ENCODE peak calls at places on chromosomes 12 and 14, in nine cellular contexts. One of them, this sample, is unnamed.

GRCh38 chr12:21527451-21528180 is 1.5 kb downstream of the SPX start:
- DNase-seq in iPS DF 6.9: no peak
- DNase-seq in ovary: peak; percentile 37
- DNase-seq in CD8-positive, alpha-beta memory T cell: peak; percentile 47
- DNase-seq in AG04449: no peak
- DNase-seq in astrocyte: peak; percentile 35
- DNase-seq in BJ: no peak
- DNase-seq in mesenchymal stem cell: peak; percentile 62
- DNase-seq in PC-3: peak; percentile 48
- DNase-seq in this sample: no peak

GRCh38 chr12:94230357-94230905 is 82.1 kb downstream of the PLXNC1 start:
- DNase-seq in astrocyte: no peak
- DNase-seq in iPS DF 6.9: no peak
- DNase-seq in ovary: no peak
- DNase-seq in AG04449: no peak
- DNase-seq in CD8-positive, alpha-beta memory T cell: no peak
- DNase-seq in BJ: no peak
- DNase-seq in PC-3: no peak
- DNase-seq in mesenchymal stem cell: peak; percentile 49
- DNase-seq in this sample: no peak

GRCh38 chr12:10189653-10190052 is 10.8 kb downstream of the TMEM52B start:
- DNase-seq in mesenchymal stem cell: peak; percentile 60
- DNase-seq in PC-3: peak; percentile 66
- DNase-seq in CD8-positive, alpha-beta memory T cell: no peak
- DNase-seq in AG04449: no peak
- DNase-seq in astrocyte: peak; percentile 32
- DNase-seq in BJ: no peak
- DNase-seq in iPS DF 6.9: no peak
- DNase-seq in ovary: peak; percentile 59
- DNase-seq in this sample: no peak

GRCh38 chr12:97404549-97404948 is 58.1 kb upstream of the RMST start:
- DNase-seq in mesenchymal stem cell: peak; percentile 24
- DNase-seq in BJ: no peak
- DNase-seq in ovary: no peak
- DNase-seq in CD8-positive, alpha-beta memory T cell: no peak
- DNase-seq in AG04449: no peak
- DNase-seq in astrocyte: peak; percentile 21
- DNase-seq in iPS DF 6.9: peak; percentile 60
- DNase-seq in PC-3: peak; percentile 64
- DNase-seq in this sample: no peak

GRCh38 chr12:70402597-70402996 is 36.5 kb downstream of the KCNMB4 start:
- DNase-seq in AG04449: no peak
- DNase-seq in PC-3: peak; percentile 11
- DNase-seq in iPS DF 6.9: no peak
- DNase-seq in mesenchymal stem cell: no peak
- DNase-seq in astrocyte: no peak
- DNase-seq in ovary: no peak
- DNase-seq in BJ: no peak
- DNase-seq in CD8-positive, alpha-beta memory T cell: no peak
- DNase-seq in this sample: no peak

GRCh38 chr12:121949643-121950397 is 31.4 kb downstream of the CFAP251 start:
- DNase-seq in BJ: no peak
- DNase-seq in CD8-positive, alpha-beta memory T cell: no peak
- DNase-seq in mesenchymal stem cell: peak; percentile 98
- DNase-seq in ovary: no peak
- DNase-seq in iPS DF 6.9: no peak
- DNase-seq in AG04449: peak; percentile 90
- DNase-seq in astrocyte: peak; percentile 95
- DNase-seq in PC-3: peak; percentile 57
- DNase-seq in this sample: no peak

GRCh38 chr14:69880851-69881250 is 1.6 kb downstream of the SMOC1 start:
- DNase-seq in mesenchymal stem cell: no peak
- DNase-seq in BJ: no peak
- DNase-seq in PC-3: no peak
- DNase-seq in astrocyte: no peak
- DNase-seq in iPS DF 6.9: no peak
- DNase-seq in AG04449: no peak
- DNase-seq in CD8-positive, alpha-beta memory T cell: no peak
- DNase-seq in ovary: no peak
- DNase-seq in this sample: no peak

GRCh38 chr12:27474344-27474743 is 27.8 kb downstream of the SMCO2 start:
- DNase-seq in BJ: peak; percentile 54
- DNase-seq in mesenchymal stem cell: peak; percentile 86
- DNase-seq in ovary: no peak
- DNase-seq in PC-3: peak; percentile 82
- DNase-seq in AG04449: peak; percentile 59
- DNase-seq in iPS DF 6.9: no peak
- DNase-seq in astrocyte: peak; percentile 88
- DNase-seq in CD8-positive, alpha-beta memory T cell: no peak
- DNase-seq in this sample: no peak

GRCh38 chr12:24724765-24725307 is 224.1 kb downstream of the BCAT1 start:
- DNase-seq in BJ: no peak
- DNase-seq in iPS DF 6.9: no peak
- DNase-seq in ovary: no peak
- DNase-seq in AG04449: no peak
- DNase-seq in mesenchymal stem cell: no peak
- DNase-seq in PC-3: no peak
- DNase-seq in astrocyte: no peak
- DNase-seq in CD8-positive, alpha-beta memory T cell: no peak
- DNase-seq in this sample: no peak

GRCh38 chr14:96091149-96091693 is 52.1 kb downstream of the C14orf132 start:
- DNase-seq in ovary: no peak
- DNase-seq in mesenchymal stem cell: no peak
- DNase-seq in PC-3: no peak
- DNase-seq in AG04449: no peak
- DNase-seq in CD8-positive, alpha-beta memory T cell: no peak
- DNase-seq in iPS DF 6.9: no peak
- DNase-seq in BJ: no peak
- DNase-seq in astrocyte: no peak
- DNase-seq in this sample: no peak
- H3K4me3 ChIP-seq in ovary: no peak overlapping the region
- H3K4me3 ChIP-seq in mesenchymal stem cell: no peak overlapping the region
- H3K4me3 ChIP-seq in PC-3: no peak overlapping the region
- H3K4me3 ChIP-seq in AG04449: no peak overlapping the region
- H3K4me3 ChIP-seq in CD8-positive, alpha-beta memory T cell: no peak overlapping the region
- H3K4me3 ChIP-seq in iPS DF 6.9: no peak overlapping the region
- H3K4me3 ChIP-seq in BJ: no peak overlapping the region
- H3K4me3 ChIP-seq in astrocyte: no peak overlapping the region
- H3K4me3 ChIP-seq in this sample: no peak overlapping the region

DNA sequence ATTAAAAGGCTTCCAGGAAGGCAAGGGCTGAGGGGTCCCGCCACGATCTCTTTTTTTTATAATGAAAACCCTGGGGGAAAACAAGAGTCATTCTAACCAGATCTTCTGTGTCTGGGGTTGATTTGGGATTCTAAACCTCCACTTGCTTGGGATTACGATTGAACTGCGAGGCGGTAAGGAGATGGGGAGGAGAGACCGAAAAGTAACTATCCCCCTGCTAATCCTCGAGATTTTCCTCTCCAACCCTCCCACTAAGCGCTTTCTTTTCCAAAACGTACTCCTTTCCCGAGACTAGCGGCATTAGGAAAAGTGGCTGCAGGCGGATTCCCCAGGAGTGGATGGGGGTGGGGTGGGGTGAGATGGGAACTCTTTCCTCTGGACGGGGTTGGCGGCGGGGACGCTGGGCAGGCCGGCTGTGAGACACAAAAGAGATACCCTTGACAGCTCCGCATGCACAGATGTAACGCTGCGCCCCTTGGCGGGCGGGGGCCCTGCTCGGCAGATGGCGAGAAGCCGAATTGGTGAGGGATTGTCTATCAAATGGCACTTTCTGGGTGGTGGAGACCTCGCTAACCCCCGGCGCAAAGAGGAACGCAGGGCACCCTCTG is 830 bp upstream of the SRRM4 start:
- DNase-seq in mesenchymal stem cell: no peak
- DNase-seq in iPS DF 6.9: no peak
- DNase-seq in astrocyte: no peak
- DNase-seq in AG04449: no peak
- DNase-seq in PC-3: no peak
- DNase-seq in CD8-positive, alpha-beta memory T cell: no peak
- DNase-seq in ovary: no peak
- DNase-seq in BJ: no peak
- DNase-seq in this sample: no peak
- H3K4me3 ChIP-seq in mesenchymal stem cell: no peak overlapping the region
- H3K4me3 ChIP-seq in iPS DF 6.9: peak overlapping the region; percentile 57
- H3K4me3 ChIP-seq in astrocyte: no peak overlapping the region
- H3K4me3 ChIP-seq in AG04449: no peak overlapping the region
- H3K4me3 ChIP-seq in PC-3: no peak overlapping the region
- H3K4me3 ChIP-seq in CD8-positive, alpha-beta memory T cell: no peak overlapping the region
- H3K4me3 ChIP-seq in ovary: no peak overlapping the region
- H3K4me3 ChIP-seq in BJ: no peak overlapping the region
- H3K4me3 ChIP-seq in this sample: peak overlapping the region; percentile 20

GRCh38 chr12:108800591-108800990 is 56.8 kb downstream of the SSH1 start:
- DNase-seq in mesenchymal stem cell: peak; percentile 26
- DNase-seq in iPS DF 6.9: no peak
- DNase-seq in BJ: no peak
- DNase-seq in ovary: no peak
- DNase-seq in AG04449: no peak
- DNase-seq in astrocyte: peak; percentile 60
- DNase-seq in CD8-positive, alpha-beta memory T cell: no peak
- DNase-seq in PC-3: no peak
- DNase-seq in this sample: no peak

GRCh38 chr12:108804361-108804949 is 52.9 kb downstream of the SSH1 start:
- DNase-seq in ovary: peak; percentile 89
- DNase-seq in PC-3: no peak
- DNase-seq in BJ: peak; percentile 80
- DNase-seq in CD8-positive, alpha-beta memory T cell: no peak
- DNase-seq in AG04449: peak; percentile 79
- DNase-seq in astrocyte: peak; percentile 92
- DNase-seq in iPS DF 6.9: no peak
- DNase-seq in mesenchymal stem cell: peak; percentile 95
- DNase-seq in this sample: peak; percentile 84

GRCh38 chr12:108803428-108804105 is 53.8 kb downstream of the SSH1 start:
- DNase-seq in iPS DF 6.9: peak; percentile 57
- DNase-seq in mesenchymal stem cell: peak; percentile 96
- DNase-seq in ovary: peak; percentile 62
- DNase-seq in AG04449: peak; percentile 83
- DNase-seq in BJ: peak; percentile 73
- DNase-seq in CD8-positive, alpha-beta memory T cell: peak; percentile 65
- DNase-seq in PC-3: peak; percentile 96
- DNase-seq in astrocyte: peak; percentile 86
- DNase-seq in this sample: peak; percentile 94

GRCh38 chr12:108801736-108802665 is 55.4 kb downstream of the SSH1 start:
- DNase-seq in mesenchymal stem cell: peak; percentile 92
- DNase-seq in ovary: peak; percentile 58
- DNase-seq in PC-3: peak; percentile 13
- DNase-seq in CD8-positive, alpha-beta memory T cell: no peak
- DNase-seq in iPS DF 6.9: peak; percentile 67
- DNase-seq in BJ: no peak
- DNase-seq in AG04449: no peak
- DNase-seq in astrocyte: peak; percentile 82
- DNase-seq in this sample: peak; percentile 84

DNA sequence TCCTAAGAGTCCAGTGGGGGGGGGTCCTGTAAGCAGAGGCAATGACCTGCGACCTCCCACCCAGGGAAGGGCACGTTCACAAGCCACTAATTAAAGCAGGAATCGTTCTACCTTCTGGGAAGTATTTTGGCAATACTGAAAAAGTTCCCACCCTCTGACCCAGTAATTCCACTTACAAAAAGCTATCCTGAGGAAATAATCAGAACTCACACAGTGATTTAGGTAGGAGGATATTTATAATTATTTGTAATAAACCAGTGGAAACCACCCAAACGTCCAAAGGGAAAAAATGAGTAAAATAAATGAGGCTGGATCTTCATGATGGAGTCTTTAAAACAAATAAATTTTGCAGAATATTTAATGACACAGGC is 54.7 kb downstream of the SSH1 start:
- DNase-seq in BJ: no peak
- DNase-seq in PC-3: no peak
- DNase-seq in CD8-positive, alpha-beta memory T cell: no peak
- DNase-seq in astrocyte: no peak
- DNase-seq in ovary: no peak
- DNase-seq in AG04449: no peak
- DNase-seq in mesenchymal stem cell: peak; percentile 67
- DNase-seq in iPS DF 6.9: no peak
- DNase-seq in this sample: no peak
- H3K4me3 ChIP-seq in BJ: no peak overlapping the region
- H3K4me3 ChIP-seq in PC-3: no peak overlapping the region
- H3K4me3 ChIP-seq in CD8-positive, alpha-beta memory T cell: no peak overlapping the region
- H3K4me3 ChIP-seq in astrocyte: no peak overlapping the region
- H3K4me3 ChIP-seq in ovary: no peak overlapping the region
- H3K4me3 ChIP-seq in AG04449: peak overlapping the region; percentile 39
- H3K4me3 ChIP-seq in mesenchymal stem cell: no peak overlapping the region
- H3K4me3 ChIP-seq in iPS DF 6.9: no peak overlapping the region
- H3K4me3 ChIP-seq in this sample: no peak overlapping the region

GRCh38 chr12:123151679-123152454 is 977 bp upstream of the PITPNM2 start:
- DNase-seq in BJ: no peak
- DNase-seq in AG04449: no peak
- DNase-seq in iPS DF 6.9: no peak
- DNase-seq in ovary: peak; percentile 53
- DNase-seq in mesenchymal stem cell: peak; percentile 75
- DNase-seq in CD8-positive, alpha-beta memory T cell: no peak
- DNase-seq in astrocyte: no peak
- DNase-seq in PC-3: no peak
- DNase-seq in this sample: no peak
- H3K4me3 ChIP-seq in BJ: peak overlapping the region; percentile 57
- H3K4me3 ChIP-seq in AG04449: peak overlapping the region; percentile 62
- H3K4me3 ChIP-seq in iPS DF 6.9: peak overlapping the region; percentile 52
- H3K4me3 ChIP-seq in ovary: peak overlapping the region; percentile 90
- H3K4me3 ChIP-seq in mesenchymal stem cell: peak overlapping the region; percentile 72
- H3K4me3 ChIP-seq in CD8-positive, alpha-beta memory T cell: peak overlapping the region; percentile 47
- H3K4me3 ChIP-seq in astrocyte: peak overlapping the region; percentile 63
- H3K4me3 ChIP-seq in PC-3: peak overlapping the region; percentile 80
- H3K4me3 ChIP-seq in this sample: peak overlapping the region; percentile 73

GRCh38 chr14:101282418-101282817 is 278.9 kb upstream of the DIO3 start:
- DNase-seq in iPS DF 6.9: no peak
- DNase-seq in BJ: no peak
- DNase-seq in AG04449: no peak
- DNase-seq in mesenchymal stem cell: no peak
- DNase-seq in PC-3: no peak
- DNase-seq in CD8-positive, alpha-beta memory T cell: no peak
- DNase-seq in ovary: no peak
- DNase-seq in astrocyte: no peak
- DNase-seq in this sample: no peak
- H3K4me3 ChIP-seq in iPS DF 6.9: no peak overlapping the region
- H3K4me3 ChIP-seq in BJ: no peak overlapping the region
- H3K4me3 ChIP-seq in AG04449: no peak overlapping the region
- H3K4me3 ChIP-seq in mesenchymal stem cell: no peak overlapping the region
- H3K4me3 ChIP-seq in PC-3: no peak overlapping the region
- H3K4me3 ChIP-seq in CD8-positive, alpha-beta memory T cell: no peak overlapping the region
- H3K4me3 ChIP-seq in ovary: no peak overlapping the region
- H3K4me3 ChIP-seq in astrocyte: no peak overlapping the region
- H3K4me3 ChIP-seq in this sample: no peak overlapping the region

GRCh38 chr12:40216516-40217288 is 8.1 kb upstream of the LRRK2 start:
- DNase-seq in astrocyte: no peak
- DNase-seq in AG04449: no peak
- DNase-seq in CD8-positive, alpha-beta memory T cell: no peak
- DNase-seq in PC-3: no peak
- DNase-seq in ovary: no peak
- DNase-seq in iPS DF 6.9: no peak
- DNase-seq in mesenchymal stem cell: peak; percentile 23
- DNase-seq in BJ: no peak
- DNase-seq in this sample: no peak
- H3K4me3 ChIP-seq in astrocyte: no peak overlapping the region
- H3K4me3 ChIP-seq in AG04449: no peak overlapping the region
- H3K4me3 ChIP-seq in CD8-positive, alpha-beta memory T cell: no peak overlapping the region
- H3K4me3 ChIP-seq in PC-3: no peak overlapping the region
- H3K4me3 ChIP-seq in ovary: no peak overlapping the region
- H3K4me3 ChIP-seq in iPS DF 6.9: no peak overlapping the region
- H3K4me3 ChIP-seq in mesenchymal stem cell: no peak overlapping the region
- H3K4me3 ChIP-seq in BJ: no peak overlapping the region
- H3K4me3 ChIP-seq in this sample: no peak overlapping the region

GRCh38 chr12:65653321-65653720 is 171.0 kb upstream of the HMGA2 start:
- DNase-seq in iPS DF 6.9: no peak
- DNase-seq in CD8-positive, alpha-beta memory T cell: no peak
- DNase-seq in mesenchymal stem cell: no peak
- DNase-seq in BJ: no peak
- DNase-seq in ovary: no peak
- DNase-seq in astrocyte: no peak
- DNase-seq in AG04449: no peak
- DNase-seq in PC-3: no peak
- DNase-seq in this sample: no peak
- H3K4me3 ChIP-seq in iPS DF 6.9: no peak overlapping the region
- H3K4me3 ChIP-seq in CD8-positive, alpha-beta memory T cell: no peak overlapping the region
- H3K4me3 ChIP-seq in mesenchymal stem cell: no peak overlapping the region
- H3K4me3 ChIP-seq in BJ: no peak overlapping the region
- H3K4me3 ChIP-seq in ovary: no peak overlapping the region
- H3K4me3 ChIP-seq in astrocyte: no peak overlapping the region
- H3K4me3 ChIP-seq in AG04449: no peak overlapping the region
- H3K4me3 ChIP-seq in PC-3: no peak overlapping the region
- H3K4me3 ChIP-seq in this sample: no peak overlapping the region